ENCODE peak calls at places on chromosomes 4 and X, in seven cellular contexts. G is adrenal gland, D is NCI-H774, L is amygdala, A is NCI-H1436, V is astrocyte of the hippocampus, O is D341Med. W is an unnamed sample.
A peak's percentile ranks its signal among the peaks of the same experiment; 100 is the strongest.

GRCh38 chr4:88353324-88353723 is 25.3 kb upstream of the HERC6 start:
- DNase-seq in A (no peak), V (no peak), G (no peak), O (no peak), D (no peak), L (no peak), W (no peak)

GRCh38 chrX:119008122-119008744 is 33.8 kb downstream of the LONRF3 start:
- DNase-seq in V (peak; percentile 44), G (peak; percentile 57), O (peak; percentile 48), L (peak; percentile 0), A (peak; percentile 8), D (no peak), W (no peak)

GRCh38 chr4:25223770-25224375 is 10.0 kb upstream of the PI4K2B start:
- DNase-seq in G (no peak), A (no peak), O (no peak), L (no peak), V (peak; percentile 61), D (no peak), W (no peak)

GRCh38 chr4:8639021-8639420 is 46.5 kb downstream of the CPZ start:
- DNase-seq in G (no peak), V (no peak), O (no peak), A (no peak), D (no peak), L (no peak), W (no peak)

GRCh38 chr4:46329118-46329976 is 60.6 kb downstream of the GABRA2 start:
- DNase-seq in V (peak; percentile 30), A (no peak), O (peak; percentile 66), G (peak; percentile 54), D (peak; percentile 67), L (peak; percentile 0), W (no peak)

GRCh38 chr4:57193996-57194675 is 84.0 kb upstream of the IGFBP7 start:
- DNase-seq in O (no peak), L (no peak), A (no peak), V (no peak), G (no peak), D (no peak), W (no peak)

GRCh38 chr4:157096439-157096838 is 20.5 kb downstream of the GLRB start:
- DNase-seq in L (no peak), G (no peak), O (no peak), A (no peak), V (peak; percentile 9), D (no peak), W (no peak)

GRCh38 chr4:896216-896615 is 35.9 kb downstream of the GAK start:
- DNase-seq in L (no peak), D (no peak), G (no peak), A (no peak), O (no peak), V (no peak), W (no peak)

GRCh38 chrX:8845060-8845459 is 43.9 kb upstream of the FAM9A start:
- DNase-seq in G (no peak), O (no peak), L (no peak), D (no peak), A (no peak), V (peak; percentile 34), W (no peak)

GRCh38 chr4:20313237-20314030 is 61.7 kb downstream of the SLIT2 start:
- DNase-seq in G (no peak), L (no peak), V (no peak), A (no peak), D (no peak), O (no peak), W (no peak)

GRCh38 chrX:24231169-24231568 is 81.6 kb downstream of the ZFX start:
- DNase-seq in D (no peak), L (no peak), A (no peak), O (no peak), G (peak; percentile 57), V (peak; percentile 79), W (no peak)

GRCh38 chr4:109472343-109472761 is 38.7 kb downstream of the SEC24B start:
- DNase-seq in A (no peak), V (peak; percentile 53), D (no peak), L (no peak), G (no peak), O (no peak), W (no peak)

GRCh38 chr4:88957570-88957969 is 99.4 kb downstream of the FAM13A start:
- DNase-seq in O (no peak), G (no peak), V (no peak), A (no peak), L (no peak), D (no peak), W (no peak)

GRCh38 chr4:75769044-75769443 is 44.7 kb downstream of the USO1 start:
- DNase-seq in G (no peak), L (no peak), O (no peak), V (no peak), A (no peak), D (no peak), W (no peak)

GRCh38 chr4:30952526-30953219 is 232.5 kb downstream of the PCDH7 start:
- DNase-seq in O (no peak), V (no peak), G (no peak), D (no peak), L (no peak), A (no peak), W (no peak)

GRCh38 chrX:19670321-19670750 is 155.0 kb upstream of the MAP3K15 start:
- DNase-seq in A (no peak), D (no peak), V (no peak), O (no peak), L (no peak), G (no peak), W (no peak)

GRCh38 chrX:30957753-30958152 is 68.7 kb upstream of the TAB3 start:
- DNase-seq in A (no peak), L (no peak), G (peak; percentile 56), V (peak; percentile 62), D (no peak), O (no peak), W (no peak)

GRCh38 chr4:184994010-184994622 is 24.2 kb upstream of the HELT start:
- DNase-seq in O (no peak), G (no peak), A (no peak), L (no peak), V (no peak), D (no peak), W (no peak)

GRCh38 chr4:141473952-141474351 is 162.4 kb upstream of the IL15 start:
- DNase-seq in G (no peak), O (no peak), V (no peak), L (no peak), A (no peak), D (no peak), W (no peak)

W was measured in GM12864.